ENCODE peak calls at places on chromosomes 7 and 10, in six cellular contexts. W is endothelial cell of umbilical vein, D is H54, K is tibial nerve, I is right lobe of liver, J is spleen. P is an unnamed sample.

GRCh38 chr7:90625562-90625961 is 29.4 kb downstream of the CDK14 start:
- DNase-seq in W (peak), K (no peak), J (no peak), D (no peak), I (no peak), P (no peak)

GRCh38 chr7:123601530-123601929 is at the start of gene ASB15:
- DNase-seq in K (no peak), I (no peak), J (no peak), W (no peak), D (no peak), P (no peak)

GRCh38 chr7:18354686-18355085 is 140.9 kb upstream of the HDAC9 start:
- DNase-seq in I (no peak), J (no peak), K (no peak), D (no peak), W (peak), P (no peak)

GRCh38 chr7:6590645-6591110 is 857 bp downstream of the INTS15 start:
- DNase-seq in K (no peak), I (no peak), J (no peak), D (no peak), W (no peak), P (no peak)

GRCh38 chr10:130050721-130051120 is 59.9 kb downstream of the C10orf143 start:
- DNase-seq in W (no peak), I (no peak), D (no peak), J (no peak), K (no peak), P (no peak)

GRCh38 chr7:29038463-29038862 is 80.3 kb upstream of the TRIL start:
- DNase-seq in D (no peak), W (peak), I (no peak), J (no peak), K (no peak), P (no peak)

GRCh38 chr10:29923416-29923970 is 135.9 kb downstream of the JCAD start:
- DNase-seq in K (no peak), D (no peak), I (no peak), J (no peak), W (no peak), P (no peak)

GRCh38 chr7:36796850-36797618 is 72.7 kb upstream of the AOAH start:
- DNase-seq in W (no peak), D (no peak), J (no peak), K (no peak), I (peak), P (no peak)

GRCh38 chr7:71695189-71695588 is 563.2 kb downstream of the GALNT17 start:
- DNase-seq in I (no peak), K (no peak), J (no peak), D (no peak), W (no peak), P (no peak)

GRCh38 chr7:156257904-156258303 is 382.7 kb upstream of the RNF32 start:
- DNase-seq in D (no peak), W (no peak), I (no peak), J (no peak), K (no peak), P (peak)

GRCh38 chr10:43061331-43061730 is 15.5 kb upstream of the RET start:
- DNase-seq in D (no peak), I (no peak), J (peak), W (no peak), K (no peak), P (no peak)

GRCh38 chr10:49362596-49363260 is 33.2 kb downstream of the DRGX start:
- DNase-seq in I (no peak), J (no peak), W (no peak), K (no peak), D (no peak), P (peak)

GRCh38 chr7:102064361-102065025 is 222.2 kb upstream of the SH2B2 start:
- DNase-seq in K (no peak), I (peak), J (peak), D (peak), W (no peak), P (peak)

GRCh38 chr10:15211464-15211979 is 43.0 kb upstream of the NMT2 start:
- DNase-seq in K (no peak), W (peak), I (no peak), J (no peak), D (peak), P (no peak)

GRCh38 chr7:99108615-99109014 is 35.3 kb downstream of the SMURF1 start:
- DNase-seq in J (no peak), W (no peak), K (no peak), D (no peak), I (no peak), P (no peak)

GRCh38 chr7:104963991-104964385 is 50.0 kb upstream of the KMT2E start:
- DNase-seq in D (no peak), I (no peak), J (no peak), K (no peak), W (peak), P (peak)

GRCh38 chr7:1815051-1815481 is 145.0 kb downstream of the ELFN1 start:
- DNase-seq in J (peak), W (no peak), K (no peak), I (no peak), D (peak), P (peak)

GRCh38 chr10:103512591-103513382 is 19.3 kb downstream of the NEURL1 start:
- DNase-seq in D (no peak), J (no peak), I (no peak), W (no peak), K (no peak), P (no peak)

GRCh38 chr10:489335-489734 is 200.1 kb downstream of the DIP2C start:
- DNase-seq in J (peak), D (no peak), K (no peak), W (no peak), I (no peak), P (no peak)

DNA sequence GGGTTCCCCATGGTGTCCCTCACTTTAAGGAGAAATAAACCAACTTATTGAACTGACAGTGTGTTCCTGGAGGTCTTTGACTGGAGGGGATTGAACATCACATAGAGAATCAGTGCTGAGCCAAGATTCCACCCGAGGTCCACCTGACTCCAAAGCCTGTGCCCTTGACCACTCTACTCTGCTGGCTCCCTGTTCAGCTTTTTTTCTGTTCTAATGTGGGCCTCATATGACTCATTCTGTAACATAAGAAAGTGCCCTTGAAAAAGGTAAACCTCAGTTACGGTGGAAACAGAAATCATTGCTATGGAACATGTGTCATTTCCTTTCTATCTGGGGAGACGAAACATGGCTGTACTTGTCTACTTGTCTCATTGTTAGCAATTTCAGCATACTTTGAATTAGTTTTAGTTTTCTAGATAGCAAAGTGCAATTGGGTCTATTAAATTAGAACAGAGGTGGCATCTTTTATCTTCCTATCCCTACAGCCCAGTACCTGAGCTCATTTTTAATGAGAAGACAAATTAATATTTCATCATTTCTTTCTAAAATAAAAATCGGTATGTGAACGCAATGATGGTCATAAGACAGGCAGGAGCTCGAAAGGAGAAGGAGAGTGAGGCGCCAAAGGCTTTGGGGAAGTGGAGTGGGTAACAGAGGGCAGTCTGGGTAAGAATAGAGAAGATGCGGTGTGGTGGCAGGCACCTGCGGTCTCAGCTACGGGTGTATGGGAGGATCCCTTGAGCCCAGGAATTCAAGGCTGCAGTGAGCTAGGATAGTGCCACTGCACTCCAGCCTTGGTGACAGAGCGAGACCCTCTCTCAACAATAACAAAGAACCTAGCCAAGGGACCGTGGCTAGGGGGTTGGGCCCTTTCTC is 1.5 kb downstream of the GSDME start:
- DNase-seq in I (no peak), D (peak), W (peak), K (no peak), J (no peak), P (peak)
- TF ChIP-seq POLR2A in I (no peak), D (no peak), W (no peak), K (no peak), J (no peak), P (no peak)

DNA sequence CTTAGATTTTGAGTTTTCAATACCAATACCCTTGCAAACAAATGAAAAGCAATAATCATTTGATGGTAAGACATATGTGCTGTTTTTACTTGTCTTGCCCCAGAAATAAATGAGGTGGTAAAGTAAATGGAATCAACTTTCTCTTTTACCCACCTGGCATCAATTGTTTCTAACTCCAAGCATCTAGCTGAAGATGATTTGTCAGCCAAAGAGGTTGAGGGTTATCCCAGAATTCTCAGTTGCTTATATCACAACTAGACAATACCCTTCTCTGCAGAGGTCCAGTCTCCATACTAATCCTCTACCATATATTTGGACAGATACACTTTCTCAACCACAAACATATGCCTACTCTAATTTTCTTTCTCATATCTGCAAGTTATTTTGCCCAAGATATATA is 146.4 kb downstream of the REEP3 start:
- DNase-seq in I (no peak), J (no peak), W (no peak), K (no peak), D (no peak), P (no peak)
- TF ChIP-seq POLR2A in I (no peak), J (no peak), W (no peak), K (no peak), D (no peak), P (no peak)

GRCh38 chr7:38795596-38795995 is 113.4 kb downstream of the VPS41 start:
- DNase-seq in J (no peak), I (no peak), D (no peak), K (no peak), W (no peak), P (no peak)
- TF ChIP-seq POLR2A in J (no peak), I (no peak), D (no peak), K (no peak), W (no peak), P (no peak)

DNA sequence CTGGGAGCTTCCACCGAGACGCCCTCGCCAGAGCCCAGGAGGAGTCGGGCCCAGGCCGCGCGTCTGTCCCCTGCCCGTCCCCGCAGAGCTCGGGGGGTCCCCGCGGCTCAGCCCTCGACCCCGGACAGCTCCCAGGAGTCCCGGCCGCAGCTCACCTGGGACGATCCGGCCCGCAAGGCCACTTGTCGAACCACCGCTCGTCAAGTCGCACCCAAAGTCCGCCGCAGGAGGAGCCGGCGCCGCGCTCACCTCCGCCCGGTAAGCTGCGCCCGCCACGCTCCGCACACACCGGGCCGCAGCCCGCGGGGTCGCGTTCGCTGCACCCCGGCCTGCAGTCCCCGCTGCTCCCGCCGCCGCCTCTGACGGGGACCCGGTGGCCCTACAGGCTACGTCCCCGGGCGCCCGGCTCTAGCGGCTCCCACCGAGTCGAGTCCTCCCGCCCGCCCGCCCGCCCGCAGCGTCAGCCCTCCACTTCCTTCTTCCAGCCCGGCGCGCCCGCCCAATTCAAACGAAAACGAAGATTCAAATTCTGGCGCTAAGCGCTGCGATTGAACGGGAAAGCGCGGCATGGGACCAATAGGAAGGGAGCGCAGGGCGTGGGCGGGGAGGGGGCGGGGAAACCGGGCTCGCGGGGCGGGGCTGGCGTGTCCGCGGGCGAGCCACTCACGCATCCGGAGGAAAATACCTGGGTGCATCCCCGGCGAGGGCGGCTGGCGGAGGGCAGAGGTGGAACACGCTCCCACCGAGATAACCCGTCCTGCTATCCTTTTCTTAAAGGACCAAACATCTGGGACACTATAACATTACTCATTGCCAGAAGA is at the start of gene MKI67:
- DNase-seq in K (peak), I (peak), W (peak), D (peak), J (peak), P (peak)
- TF ChIP-seq POLR2A in K (no peak), I (no peak), W (no peak), D (peak), J (no peak), P (peak)